ENCODE peak calls at places on chromosomes 1 and 21, in seven cellular contexts. O, C, Q, D, H, T and L are unnamed samples.
A peak's percentile ranks its signal among the peaks of the same experiment; 100 is the strongest.

GRCh38 chr1:236156512-236157208 is 14.3 kb downstream of the GPR137B start:
- DNase-seq in O (no peak), C (no peak), Q (no peak), D (no peak), H (no peak), T (peak; percentile 99), L (no peak)

GRCh38 chr1:185864889-185865288 is 130.7 kb downstream of the HMCN1 start:
- DNase-seq in O (no peak), C (no peak), Q (no peak), D (no peak), H (no peak), T (no peak), L (no peak)

GRCh38 chr1:19047373-19047772 is 90.9 kb upstream of the IFFO2 start:
- DNase-seq in O (no peak), C (no peak), Q (no peak), D (no peak), H (no peak), T (no peak), L (no peak)

GRCh38 chr1:218983848-218984247 is 189.8 kb upstream of the LYPLAL1 start:
- DNase-seq in O (no peak), C (no peak), Q (peak; percentile 19), D (peak; percentile 33), H (no peak), T (no peak), L (no peak)

GRCh38 chr1:38973659-38974437 is 17.2 kb upstream of the AKIRIN1 start:
- DNase-seq in O (no peak), C (no peak), Q (no peak), D (no peak), H (no peak), T (no peak), L (no peak)

GRCh38 chr1:234962340-234962989 is 166.2 kb downstream of the TOMM20 start:
- DNase-seq in O (no peak), C (peak; percentile 39), Q (peak; percentile 67), D (peak; percentile 50), H (no peak), T (peak; percentile 91), L (no peak)

GRCh38 chr1:79353224-79353623 is 346.7 kb upstream of the ADGRL4 start:
- DNase-seq in O (peak; percentile 37), C (no peak), Q (peak; percentile 2), D (peak; percentile 15), H (peak; percentile 46), T (no peak), L (no peak)

GRCh38 chr1:156245451-156246232 is 2.2 kb downstream of the PAQR6 start:
- DNase-seq in O (no peak), C (no peak), Q (no peak), D (peak; percentile 42), H (peak; percentile 54), T (no peak), L (no peak)

GRCh38 chr21:37783016-37783415 is 133.2 kb downstream of the KCNJ6 start:
- DNase-seq in O (no peak), C (no peak), Q (no peak), D (no peak), H (no peak), T (no peak), L (no peak)

GRCh38 chr1:10001016-10001665 is 4.1 kb downstream of the RBP7 start:
- DNase-seq in O (no peak), C (no peak), Q (no peak), D (no peak), H (no peak), T (no peak), L (no peak)

GRCh38 chr1:103525114-103525606 is 339 bp upstream of the RNPC3 start:
- DNase-seq in O (no peak), C (peak; percentile 70), Q (peak; percentile 48), D (peak; percentile 58), H (no peak), T (no peak), L (peak; percentile 7)

DNA sequence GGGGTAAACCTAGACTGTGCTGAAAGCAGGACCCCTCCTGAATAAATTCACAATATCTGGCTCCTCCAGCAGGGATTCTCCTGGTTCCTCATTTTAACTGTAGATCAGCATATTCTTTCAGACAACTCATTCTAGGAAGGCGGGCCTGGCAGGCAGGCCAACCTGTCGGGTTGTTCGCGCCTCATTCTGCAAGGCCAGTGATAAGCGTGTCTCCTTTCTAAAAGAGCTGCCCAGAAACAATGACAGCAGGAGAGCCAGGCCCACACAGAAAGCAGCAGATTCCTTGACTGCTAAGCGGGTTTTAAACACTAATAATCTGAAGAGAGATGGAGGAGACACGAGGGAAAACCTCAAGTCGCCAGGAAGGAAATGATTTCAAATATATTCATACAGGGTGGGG is 70.0 kb downstream of the NTPCR start:
- DNase-seq in O (no peak), C (no peak), Q (no peak), D (no peak), H (no peak), T (no peak), L (no peak)
- TF ChIP-seq JUND in O (no peak), C (no peak), Q (no peak), D (no peak), H (no peak), T (no peak), L (no peak)

DNA sequence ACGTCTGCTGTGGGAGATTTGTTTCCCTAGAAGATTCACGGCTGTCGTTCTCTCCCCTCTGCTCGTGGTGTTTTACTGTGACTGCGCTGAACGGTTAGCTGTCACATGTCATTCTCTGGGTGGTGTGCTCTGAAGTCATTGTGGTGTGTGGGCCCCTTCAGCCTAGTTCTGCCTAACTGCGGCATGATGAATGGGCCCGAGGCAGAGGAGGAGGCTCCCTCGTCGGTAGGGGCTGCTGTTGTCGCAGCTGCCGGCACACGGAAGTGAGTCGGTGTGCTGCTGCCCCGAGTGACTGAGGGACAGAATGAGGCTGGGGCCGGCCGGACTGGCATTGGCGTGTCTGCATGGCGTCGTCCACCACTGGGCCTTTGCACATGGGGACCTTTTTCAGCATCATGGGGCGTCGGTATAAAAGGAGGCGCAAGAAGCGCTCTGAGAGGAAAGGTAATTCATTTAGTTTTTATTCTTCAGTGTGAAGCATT is 77.9 kb downstream of the ADARB1 start:
- DNase-seq in O (no peak), C (peak; percentile 75), Q (no peak), D (no peak), H (peak; percentile 58), T (no peak), L (no peak)
- TF ChIP-seq JUND in O (no peak), C (peak; percentile 77), Q (no peak), D (no peak), H (no peak), T (no peak), L (no peak)

DNA sequence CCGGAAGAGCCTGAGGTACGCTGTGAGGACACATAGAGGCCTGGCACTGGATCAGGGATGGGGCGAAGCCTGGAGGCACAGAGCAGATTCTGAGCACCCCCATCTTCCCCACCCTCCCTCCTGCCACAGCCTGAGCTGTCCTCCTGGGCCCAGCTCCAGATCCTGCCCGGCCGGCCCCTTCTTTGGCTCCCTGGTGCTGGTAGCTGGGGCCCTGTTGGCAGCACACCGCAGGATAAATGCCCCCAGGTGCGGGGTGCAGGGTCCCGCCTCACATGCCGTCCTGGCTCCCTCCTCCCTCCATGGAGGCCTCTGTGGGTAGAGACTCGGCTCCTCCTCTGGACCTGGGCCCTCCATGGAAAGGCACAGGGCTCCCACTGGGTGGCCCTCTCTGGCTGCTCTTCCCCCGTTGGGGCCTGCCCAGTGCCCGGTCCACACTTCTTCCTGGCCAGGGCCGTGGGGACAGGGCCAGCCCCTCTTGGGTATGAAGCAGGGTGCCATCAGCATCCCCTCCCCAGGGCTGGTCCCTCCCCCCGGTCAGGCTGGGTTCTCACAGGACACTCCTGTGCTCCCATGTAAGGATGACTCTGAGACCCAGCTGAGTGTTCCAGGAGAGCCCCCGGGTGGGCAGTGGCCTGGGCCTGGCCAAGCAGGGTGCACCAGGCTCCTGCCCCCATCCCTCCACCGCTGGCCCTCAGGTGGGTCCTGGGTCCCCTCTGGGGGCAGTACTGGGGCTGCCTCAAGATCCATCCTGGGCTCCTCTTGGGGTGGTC is 1.1 kb upstream of the OBSCN start:
- DNase-seq in O (no peak), C (no peak), Q (no peak), D (no peak), H (no peak), T (no peak), L (no peak)
- TF ChIP-seq JUND in O (no peak), C (no peak), Q (no peak), D (no peak), H (no peak), T (no peak), L (no peak)

GRCh38 chr1:29395724-29396437 is 159.6 kb downstream of the PTPRU start:
- DNase-seq in O (no peak), C (no peak), Q (no peak), D (peak; percentile 6), H (no peak), T (no peak), L (no peak)
- TF ChIP-seq JUND in O (no peak), C (no peak), Q (no peak), D (no peak), H (no peak), T (no peak), L (no peak)

GRCh38 chr1:200671235-200671786 is 1.6 kb upstream of the DDX59 start:
- DNase-seq in O (no peak), C (no peak), Q (no peak), D (no peak), H (no peak), T (no peak), L (no peak)
- TF ChIP-seq JUND in O (no peak), C (no peak), Q (no peak), D (no peak), H (no peak), T (no peak), L (no peak)

DNA sequence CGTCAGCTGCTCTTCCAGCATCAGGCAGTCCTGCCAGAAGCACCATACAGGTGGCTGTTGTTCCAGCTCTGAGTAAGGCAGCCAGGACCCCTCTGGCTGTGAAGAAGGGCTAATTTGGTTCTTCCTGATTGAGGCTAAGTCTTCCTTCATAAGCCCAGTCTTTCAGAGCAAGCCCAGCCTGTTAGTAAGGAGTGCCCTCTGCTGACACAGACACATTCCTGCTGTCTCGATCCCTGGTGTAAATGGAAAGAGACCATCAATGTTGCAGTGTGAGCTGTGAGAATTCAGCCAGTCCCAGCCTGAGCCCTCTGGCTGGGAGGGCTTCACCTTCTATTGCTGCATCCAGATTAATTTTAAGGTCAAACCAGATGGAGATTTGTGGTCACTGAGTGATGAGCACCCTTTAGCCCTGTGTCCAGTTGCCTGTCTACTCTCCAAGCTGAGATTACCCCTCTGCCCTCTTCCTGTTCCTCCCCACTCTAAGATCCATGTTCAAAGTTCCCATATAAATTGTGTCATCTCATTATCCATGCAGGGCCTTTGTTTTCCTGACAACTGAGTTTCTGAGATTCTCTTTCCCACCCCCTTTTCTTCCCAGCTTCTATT is 44.8 kb upstream of the KIRREL1 start:
- DNase-seq in O (peak; percentile 43), C (no peak), Q (peak; percentile 13), D (no peak), H (no peak), T (no peak), L (peak; percentile 75)
- TF ChIP-seq JUND in O (no peak), C (no peak), Q (no peak), D (no peak), H (peak; percentile 5), T (no peak), L (no peak)

GRCh38 chr21:33661146-33661545 is 18.8 kb downstream of the ITSN1 start:
- DNase-seq in O (no peak), C (no peak), Q (no peak), D (no peak), H (no peak), T (no peak), L (no peak)
- TF ChIP-seq JUND in O (no peak), C (no peak), Q (no peak), D (no peak), H (no peak), T (no peak), L (no peak)